ENCODE peak calls at places on chromosomes 16 and 17, in nine cellular contexts. One of them, this sample, is unnamed.

GRCh38 chr17:58328195-58329034 is at the start of gene TSPOAP1:
- DNase-seq in WERI-Rb-1: no peak
- DNase-seq in heart right ventricle: no peak
- DNase-seq in GM20000: peak
- DNase-seq in activated B cell treated with CpG ODN at 0.5 μM for 24 hours: peak
- DNase-seq in A549: no peak
- DNase-seq in upper lobe of right lung: peak
- DNase-seq in AG04450: no peak
- DNase-seq in ascending aorta: no peak
- DNase-seq in this sample: peak

GRCh38 chr16:19913306-19913717 is 28.7 kb upstream of the GPRC5B start:
- DNase-seq in WERI-Rb-1: no peak
- DNase-seq in heart right ventricle: no peak
- DNase-seq in GM20000: no peak
- DNase-seq in activated B cell treated with CpG ODN at 0.5 μM for 24 hours: no peak
- DNase-seq in A549: no peak
- DNase-seq in upper lobe of right lung: no peak
- DNase-seq in AG04450: no peak
- DNase-seq in ascending aorta: no peak
- DNase-seq in this sample: no peak

GRCh38 chr17:80029235-80029974 is 6.3 kb downstream of the TBC1D16 start:
- DNase-seq in WERI-Rb-1: no peak
- DNase-seq in heart right ventricle: peak
- DNase-seq in GM20000: no peak
- DNase-seq in activated B cell treated with CpG ODN at 0.5 μM for 24 hours: no peak
- DNase-seq in A549: no peak
- DNase-seq in upper lobe of right lung: peak
- DNase-seq in AG04450: no peak
- DNase-seq in ascending aorta: peak
- DNase-seq in this sample: no peak

GRCh38 chr17:76630151-76630550 is 13.4 kb downstream of the ST6GALNAC1 start:
- DNase-seq in WERI-Rb-1: no peak
- DNase-seq in heart right ventricle: no peak
- DNase-seq in GM20000: peak
- DNase-seq in activated B cell treated with CpG ODN at 0.5 μM for 24 hours: no peak
- DNase-seq in A549: no peak
- DNase-seq in upper lobe of right lung: no peak
- DNase-seq in AG04450: no peak
- DNase-seq in ascending aorta: no peak
- DNase-seq in this sample: no peak

GRCh38 chr16:88804173-88804551 is 573 bp downstream of the CDT1 start:
- DNase-seq in WERI-Rb-1: no peak
- DNase-seq in heart right ventricle: no peak
- DNase-seq in GM20000: no peak
- DNase-seq in activated B cell treated with CpG ODN at 0.5 μM for 24 hours: no peak
- DNase-seq in A549: no peak
- DNase-seq in upper lobe of right lung: no peak
- DNase-seq in AG04450: no peak
- DNase-seq in ascending aorta: no peak
- DNase-seq in this sample: no peak

GRCh38 chr16:70589998-70590471 is 56.3 kb upstream of the IL34 start:
- DNase-seq in WERI-Rb-1: peak
- DNase-seq in heart right ventricle: peak
- DNase-seq in GM20000: no peak
- DNase-seq in activated B cell treated with CpG ODN at 0.5 μM for 24 hours: no peak
- DNase-seq in A549: peak
- DNase-seq in upper lobe of right lung: no peak
- DNase-seq in AG04450: no peak
- DNase-seq in ascending aorta: peak
- DNase-seq in this sample: no peak

GRCh38 chr16:709651-710499 is 4.3 kb upstream of the FBXL16 start:
- DNase-seq in WERI-Rb-1: peak
- DNase-seq in heart right ventricle: peak
- DNase-seq in GM20000: no peak
- DNase-seq in activated B cell treated with CpG ODN at 0.5 μM for 24 hours: no peak
- DNase-seq in A549: peak
- DNase-seq in upper lobe of right lung: no peak
- DNase-seq in AG04450: peak
- DNase-seq in ascending aorta: no peak
- DNase-seq in this sample: no peak

GRCh38 chr17:60560860-60561257 is 34.8 kb upstream of the APPBP2 start:
- DNase-seq in WERI-Rb-1: no peak
- DNase-seq in heart right ventricle: no peak
- DNase-seq in GM20000: no peak
- DNase-seq in activated B cell treated with CpG ODN at 0.5 μM for 24 hours: no peak
- DNase-seq in A549: no peak
- DNase-seq in upper lobe of right lung: no peak
- DNase-seq in AG04450: no peak
- DNase-seq in ascending aorta: no peak
- DNase-seq in this sample: no peak

GRCh38 chr17:47077576-47077975 is 98.5 kb upstream of the RPRML start:
- DNase-seq in WERI-Rb-1: no peak
- DNase-seq in heart right ventricle: no peak
- DNase-seq in GM20000: no peak
- DNase-seq in activated B cell treated with CpG ODN at 0.5 μM for 24 hours: no peak
- DNase-seq in A549: no peak
- DNase-seq in upper lobe of right lung: no peak
- DNase-seq in AG04450: no peak
- DNase-seq in ascending aorta: no peak
- DNase-seq in this sample: no peak

GRCh38 chr16:17339764-17340541 is 130.8 kb downstream of the XYLT1 start:
- DNase-seq in WERI-Rb-1: no peak
- DNase-seq in heart right ventricle: no peak
- DNase-seq in GM20000: no peak
- DNase-seq in activated B cell treated with CpG ODN at 0.5 μM for 24 hours: no peak
- DNase-seq in A549: no peak
- DNase-seq in upper lobe of right lung: no peak
- DNase-seq in AG04450: no peak
- DNase-seq in ascending aorta: no peak
- DNase-seq in this sample: no peak

GRCh38 chr16:1933097-1933661 is 9.8 kb downstream of the MSRB1 start:
- DNase-seq in WERI-Rb-1: no peak
- DNase-seq in heart right ventricle: no peak
- DNase-seq in GM20000: no peak
- DNase-seq in activated B cell treated with CpG ODN at 0.5 μM for 24 hours: no peak
- DNase-seq in A549: no peak
- DNase-seq in upper lobe of right lung: peak
- DNase-seq in AG04450: no peak
- DNase-seq in ascending aorta: no peak
- DNase-seq in this sample: no peak

GRCh38 chr17:7959503-7960253 is 27.7 kb downstream of the CNTROB start:
- DNase-seq in WERI-Rb-1: no peak
- DNase-seq in heart right ventricle: no peak
- DNase-seq in GM20000: no peak
- DNase-seq in activated B cell treated with CpG ODN at 0.5 μM for 24 hours: no peak
- DNase-seq in A549: no peak
- DNase-seq in upper lobe of right lung: no peak
- DNase-seq in AG04450: no peak
- DNase-seq in ascending aorta: no peak
- DNase-seq in this sample: no peak

GRCh38 chr16:57301126-57301817 is 16.8 kb upstream of the PLLP start:
- DNase-seq in WERI-Rb-1: no peak
- DNase-seq in heart right ventricle: no peak
- DNase-seq in GM20000: no peak
- DNase-seq in activated B cell treated with CpG ODN at 0.5 μM for 24 hours: no peak
- DNase-seq in A549: no peak
- DNase-seq in upper lobe of right lung: no peak
- DNase-seq in AG04450: no peak
- DNase-seq in ascending aorta: peak
- DNase-seq in this sample: no peak

GRCh38 chr16:68420366-68420765 is 27.9 kb downstream of the SMPD3 start:
- DNase-seq in WERI-Rb-1: peak
- DNase-seq in heart right ventricle: no peak
- DNase-seq in GM20000: no peak
- DNase-seq in activated B cell treated with CpG ODN at 0.5 μM for 24 hours: no peak
- DNase-seq in A549: no peak
- DNase-seq in upper lobe of right lung: no peak
- DNase-seq in AG04450: no peak
- DNase-seq in ascending aorta: no peak
- DNase-seq in this sample: no peak

GRCh38 chr16:27628216-27628945 is 78.4 kb downstream of the KATNIP start:
- DNase-seq in WERI-Rb-1: no peak
- DNase-seq in heart right ventricle: no peak
- DNase-seq in GM20000: no peak
- DNase-seq in activated B cell treated with CpG ODN at 0.5 μM for 24 hours: no peak
- DNase-seq in A549: no peak
- DNase-seq in upper lobe of right lung: no peak
- DNase-seq in AG04450: no peak
- DNase-seq in ascending aorta: no peak
- DNase-seq in this sample: no peak

GRCh38 chr16:70529051-70529777 is 5.6 kb downstream of the SF3B3 start:
- DNase-seq in WERI-Rb-1: no peak
- DNase-seq in heart right ventricle: no peak
- DNase-seq in GM20000: no peak
- DNase-seq in activated B cell treated with CpG ODN at 0.5 μM for 24 hours: no peak
- DNase-seq in A549: peak
- DNase-seq in upper lobe of right lung: no peak
- DNase-seq in AG04450: no peak
- DNase-seq in ascending aorta: no peak
- DNase-seq in this sample: no peak

DNA sequence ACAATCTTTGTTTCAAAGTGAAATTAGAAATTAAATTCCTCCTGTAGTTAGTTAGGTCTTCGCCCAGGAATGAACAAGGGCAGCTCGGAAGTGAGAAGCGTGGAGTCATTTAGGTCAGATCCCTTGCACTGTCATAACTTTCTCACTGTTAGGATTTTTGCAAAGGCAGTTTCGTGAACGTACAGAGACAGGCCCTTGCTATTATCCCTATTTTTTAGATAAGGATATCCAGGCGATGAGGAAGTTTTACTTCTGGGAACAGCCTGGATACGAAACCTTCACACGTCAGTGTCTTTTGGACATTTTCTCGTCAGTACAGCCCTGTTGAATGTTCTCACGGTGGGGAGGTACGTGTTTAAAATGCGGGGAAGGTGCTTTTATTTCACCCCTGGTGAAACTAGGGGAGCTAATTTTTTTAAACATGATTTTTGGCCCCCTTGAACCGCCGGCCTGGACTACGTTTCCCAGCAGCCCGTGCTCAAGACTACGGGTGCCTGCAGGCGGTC is 288 bp upstream of the RBL2 start:
- DNase-seq in WERI-Rb-1: no peak
- DNase-seq in heart right ventricle: peak
- DNase-seq in GM20000: peak
- DNase-seq in activated B cell treated with CpG ODN at 0.5 μM for 24 hours: no peak
- DNase-seq in A549: no peak
- DNase-seq in upper lobe of right lung: no peak
- DNase-seq in AG04450: peak
- DNase-seq in ascending aorta: no peak
- DNase-seq in this sample: no peak
- TF ChIP-seq CTCF in WERI-Rb-1: no peak
- TF ChIP-seq CTCF in heart right ventricle: no peak
- TF ChIP-seq CTCF in GM20000: no peak
- TF ChIP-seq CTCF in activated B cell treated with CpG ODN at 0.5 μM for 24 hours: no peak
- TF ChIP-seq CTCF in A549: no peak
- TF ChIP-seq CTCF in upper lobe of right lung: no peak
- TF ChIP-seq CTCF in AG04450: no peak
- TF ChIP-seq CTCF in ascending aorta: no peak
- TF ChIP-seq CTCF in this sample: no peak

GRCh38 chr17:39393732-39394131 is 7.7 kb downstream of the FBXL20 start:
- DNase-seq in WERI-Rb-1: no peak
- DNase-seq in heart right ventricle: no peak
- DNase-seq in GM20000: no peak
- DNase-seq in activated B cell treated with CpG ODN at 0.5 μM for 24 hours: no peak
- DNase-seq in A549: no peak
- DNase-seq in upper lobe of right lung: no peak
- DNase-seq in AG04450: no peak
- DNase-seq in ascending aorta: no peak
- DNase-seq in this sample: no peak
- TF ChIP-seq CTCF in WERI-Rb-1: no peak
- TF ChIP-seq CTCF in heart right ventricle: peak
- TF ChIP-seq CTCF in GM20000: no peak
- TF ChIP-seq CTCF in activated B cell treated with CpG ODN at 0.5 μM for 24 hours: no peak
- TF ChIP-seq CTCF in A549: peak
- TF ChIP-seq CTCF in upper lobe of right lung: no peak
- TF ChIP-seq CTCF in AG04450: no peak
- TF ChIP-seq CTCF in ascending aorta: peak
- TF ChIP-seq CTCF in this sample: no peak

GRCh38 chr17:43840814-43841213 is 6.2 kb upstream of the CD300LG start:
- DNase-seq in WERI-Rb-1: peak
- DNase-seq in heart right ventricle: no peak
- DNase-seq in GM20000: no peak
- DNase-seq in activated B cell treated with CpG ODN at 0.5 μM for 24 hours: no peak
- DNase-seq in A549: peak
- DNase-seq in upper lobe of right lung: no peak
- DNase-seq in AG04450: no peak
- DNase-seq in ascending aorta: no peak
- DNase-seq in this sample: no peak
- TF ChIP-seq CTCF in WERI-Rb-1: peak
- TF ChIP-seq CTCF in heart right ventricle: peak
- TF ChIP-seq CTCF in GM20000: no peak
- TF ChIP-seq CTCF in activated B cell treated with CpG ODN at 0.5 μM for 24 hours: no peak
- TF ChIP-seq CTCF in A549: peak
- TF ChIP-seq CTCF in upper lobe of right lung: peak
- TF ChIP-seq CTCF in AG04450: peak
- TF ChIP-seq CTCF in ascending aorta: peak
- TF ChIP-seq CTCF in this sample: no peak

GRCh38 chr16:10918294-10919002 is 23.8 kb downstream of the DEXI start:
- DNase-seq in WERI-Rb-1: peak
- DNase-seq in heart right ventricle: peak
- DNase-seq in GM20000: peak
- DNase-seq in activated B cell treated with CpG ODN at 0.5 μM for 24 hours: peak
- DNase-seq in A549: peak
- DNase-seq in upper lobe of right lung: peak
- DNase-seq in AG04450: peak
- DNase-seq in ascending aorta: peak
- DNase-seq in this sample: peak

GRCh38 chr16:10916534-10916933 is 25.7 kb downstream of the DEXI start:
- DNase-seq in WERI-Rb-1: no peak
- DNase-seq in heart right ventricle: no peak
- DNase-seq in GM20000: no peak
- DNase-seq in activated B cell treated with CpG ODN at 0.5 μM for 24 hours: no peak
- DNase-seq in A549: no peak
- DNase-seq in upper lobe of right lung: no peak
- DNase-seq in AG04450: no peak
- DNase-seq in ascending aorta: no peak
- DNase-seq in this sample: no peak

GRCh38 chr16:10921536-10922327 is 20.5 kb downstream of the DEXI start:
- DNase-seq in WERI-Rb-1: no peak
- DNase-seq in heart right ventricle: no peak
- DNase-seq in GM20000: no peak
- DNase-seq in activated B cell treated with CpG ODN at 0.5 μM for 24 hours: no peak
- DNase-seq in A549: no peak
- DNase-seq in upper lobe of right lung: no peak
- DNase-seq in AG04450: no peak
- DNase-seq in ascending aorta: no peak
- DNase-seq in this sample: no peak

GRCh38 chr16:10920726-10921427 is 21.4 kb downstream of the DEXI start:
- DNase-seq in WERI-Rb-1: no peak
- DNase-seq in heart right ventricle: no peak
- DNase-seq in GM20000: no peak
- DNase-seq in activated B cell treated with CpG ODN at 0.5 μM for 24 hours: no peak
- DNase-seq in A549: no peak
- DNase-seq in upper lobe of right lung: peak
- DNase-seq in AG04450: no peak
- DNase-seq in ascending aorta: no peak
- DNase-seq in this sample: no peak

DNA sequence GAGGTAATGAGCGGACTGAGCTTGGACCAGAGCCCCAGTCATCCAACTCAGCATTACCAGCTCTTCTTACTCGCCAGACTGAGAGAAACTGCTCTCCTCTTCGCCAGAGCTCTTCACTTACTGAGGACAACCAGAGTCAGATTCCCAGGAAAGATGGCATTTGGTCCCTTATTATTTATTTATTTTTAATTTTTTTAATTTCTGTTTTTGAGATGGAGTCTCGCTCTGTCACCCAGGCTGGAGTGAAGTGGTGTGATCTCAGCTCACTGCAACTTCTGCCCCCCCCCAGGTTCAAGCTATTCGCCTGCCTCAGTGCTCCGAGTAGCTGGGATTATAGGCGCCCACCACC is 23.3 kb downstream of the DEXI start:
- DNase-seq in WERI-Rb-1: no peak
- DNase-seq in heart right ventricle: no peak
- DNase-seq in GM20000: no peak
- DNase-seq in activated B cell treated with CpG ODN at 0.5 μM for 24 hours: no peak
- DNase-seq in A549: no peak
- DNase-seq in upper lobe of right lung: no peak
- DNase-seq in AG04450: no peak
- DNase-seq in ascending aorta: no peak
- DNase-seq in this sample: no peak
- TF ChIP-seq CTCF in WERI-Rb-1: no peak
- TF ChIP-seq CTCF in heart right ventricle: no peak
- TF ChIP-seq CTCF in GM20000: no peak
- TF ChIP-seq CTCF in activated B cell treated with CpG ODN at 0.5 μM for 24 hours: no peak
- TF ChIP-seq CTCF in A549: no peak
- TF ChIP-seq CTCF in upper lobe of right lung: no peak
- TF ChIP-seq CTCF in AG04450: no peak
- TF ChIP-seq CTCF in ascending aorta: no peak
- TF ChIP-seq CTCF in this sample: no peak